ENCODE peak calls at places on chromosomes 4 and X, in ten cellular contexts. J is fibroblast of the aortic adventitia, P is tibial artery, H is BJ, Z is fibroblast of villous mesenchyme, F is kidney, M is stomach, U is AG04450, D is ascending aorta, Q is MM.1S. O is an unnamed sample.

GRCh38 chr4:186029731-186030421 is 39.1 kb upstream of the TLR3 start:
- DNase-seq in P (peak), M (peak), F (peak), Q (no peak), H (peak), D (peak), Z (no peak), J (peak), U (no peak), O (peak)

GRCh38 chr4:41874398-41874797 is 60.8 kb upstream of the TMEM33 start:
- DNase-seq in D (no peak), P (no peak), F (no peak), J (no peak), M (no peak), Z (no peak), U (no peak), Q (no peak), H (no peak), O (no peak)

GRCh38 chrX:38172596-38172995 is 48.1 kb downstream of the SRPX start:
- DNase-seq in Q (no peak), H (no peak), U (no peak), P (no peak), Z (no peak), J (no peak), M (no peak), F (no peak), D (no peak), O (no peak)

GRCh38 chr4:162865102-162865501 is 301.6 kb downstream of the NAF1 start:
- DNase-seq in U (no peak), J (no peak), P (no peak), Z (no peak), D (no peak), Q (no peak), H (no peak), F (no peak), M (no peak), O (no peak)

GRCh38 chr4:168917150-168917779 is 92.8 kb downstream of the CBR4 start:
- DNase-seq in F (no peak), Q (peak), P (no peak), H (no peak), D (no peak), J (peak), U (no peak), Z (peak), M (no peak), O (peak)

GRCh38 chrX:120668357-120668756 is 38.5 kb upstream of the C1GALT1C1 start:
- DNase-seq in F (no peak), J (no peak), Q (no peak), H (no peak), Z (no peak), D (no peak), U (no peak), P (no peak), M (no peak), O (no peak)

GRCh38 chr4:177128306-177128705 is 181.4 kb upstream of the NEIL3 start:
- DNase-seq in Z (peak), F (no peak), M (no peak), J (peak), Q (no peak), U (no peak), H (no peak), P (no peak), D (no peak), O (peak)

GRCh38 chr4:114400531-114400930 is 198.1 kb upstream of the UGT8 start:
- DNase-seq in P (no peak), Z (no peak), M (no peak), H (no peak), Q (no peak), J (no peak), F (no peak), D (no peak), U (no peak), O (no peak)

GRCh38 chr4:16685536-16685935 is 212.9 kb downstream of the LDB2 start:
- DNase-seq in J (peak), U (no peak), M (no peak), Q (no peak), P (no peak), Z (no peak), F (no peak), H (no peak), D (no peak), O (no peak)

GRCh38 chr4:2871466-2871865 is 27.8 kb downstream of the ADD1 start:
- DNase-seq in M (no peak), U (no peak), Z (no peak), J (no peak), Q (no peak), P (no peak), F (no peak), H (no peak), D (no peak), O (no peak)

GRCh38 chrX:52031371-52031770 is 37.6 kb downstream of the MAGED4B start:
- DNase-seq in Z (no peak), U (no peak), Q (no peak), D (no peak), J (no peak), P (no peak), F (no peak), H (no peak), M (no peak), O (no peak)

GRCh38 chr4:1551211-1551610 is 132.9 kb downstream of the FAM53A start:
- DNase-seq in U (no peak), J (no peak), H (no peak), Z (no peak), P (no peak), M (no peak), F (peak), Q (no peak), D (no peak), O (no peak)

GRCh38 chr4:17817027-17817426 is 6.2 kb downstream of the NCAPG start:
- DNase-seq in Z (peak), J (peak), P (no peak), F (no peak), H (peak), D (no peak), U (peak), M (no peak), Q (peak), O (peak)

GRCh38 chr4:36322921-36323354 is 41.5 kb downstream of the DTHD1 start:
- DNase-seq in Q (no peak), H (no peak), M (no peak), J (no peak), U (no peak), P (no peak), F (no peak), D (no peak), Z (no peak), O (no peak)
- TF ChIP-seq CTCF in Q (no peak), H (no peak), M (no peak), J (no peak), U (no peak), P (no peak), F (no peak), D (no peak), Z (no peak), O (no peak)

GRCh38 chrX:70970482-70970999 is 39.6 kb upstream of the SLC7A3 start:
- DNase-seq in J (peak), H (no peak), F (no peak), M (no peak), Z (peak), U (no peak), P (no peak), D (no peak), Q (peak), O (peak)
- H3K4me3 ChIP-seq in J (no peak), H (no peak), F (no peak), M (no peak), Z (no peak), U (no peak), P (no peak), D (no peak), Q (no peak), O (no peak)

GRCh38 chrX:136162827-136163427 is 15.6 kb downstream of the FHL1 start:
- DNase-seq in D (no peak), Q (peak), M (peak), J (peak), F (no peak), U (no peak), Z (peak), P (no peak), H (no peak), O (peak)
- TF ChIP-seq CTCF in D (peak), Q (peak), M (peak), J (peak), F (peak), U (peak), Z (peak), P (peak), H (peak), O (peak)

DNA sequence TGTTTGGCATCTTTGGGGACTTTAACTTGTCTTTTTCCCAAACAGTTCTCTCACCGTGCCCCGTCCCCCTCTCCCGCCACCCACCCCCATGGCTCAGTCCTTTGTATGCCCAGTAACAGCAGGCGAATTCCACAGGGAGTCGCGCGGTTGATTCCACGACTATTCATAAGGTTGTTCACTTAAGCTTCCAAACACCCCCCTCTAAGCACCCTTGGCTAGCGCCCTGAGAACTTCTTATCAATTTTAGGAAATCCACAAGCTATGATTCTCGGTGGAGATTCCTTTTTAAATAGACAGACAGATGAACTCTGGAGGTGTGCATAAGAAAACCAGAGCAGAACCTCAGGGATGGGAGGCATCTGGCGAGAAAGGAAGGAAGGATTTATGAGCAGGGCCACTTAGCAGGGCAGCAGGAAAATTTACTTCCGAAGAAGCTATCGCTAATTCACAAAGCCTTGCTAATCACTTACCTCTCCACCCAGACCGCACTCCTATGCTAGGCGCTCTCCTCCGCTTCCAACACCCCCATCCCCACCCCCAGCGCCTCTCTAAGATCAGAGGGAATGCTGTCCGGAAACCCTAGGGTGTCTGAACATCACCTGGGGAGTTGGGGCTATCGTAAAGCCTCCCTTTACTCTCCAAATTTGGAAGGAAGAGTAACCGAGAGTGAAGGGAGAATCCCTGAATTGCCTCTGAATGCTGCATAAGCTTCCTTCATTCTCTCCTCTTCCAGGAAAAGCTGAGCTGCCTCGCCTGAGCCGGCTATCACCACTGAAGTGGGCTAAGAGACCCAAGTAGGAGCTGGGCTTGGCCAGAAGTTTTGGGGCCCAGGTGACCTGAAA is 1.7 kb downstream of the UNC5C start:
- DNase-seq in P (no peak), U (no peak), H (no peak), Q (no peak), F (peak), J (no peak), M (no peak), D (no peak), Z (no peak), O (no peak)
- H3K4me3 ChIP-seq in P (peak), U (no peak), H (no peak), Q (no peak), F (peak), J (peak), M (peak), D (peak), Z (peak), O (peak)

DNA sequence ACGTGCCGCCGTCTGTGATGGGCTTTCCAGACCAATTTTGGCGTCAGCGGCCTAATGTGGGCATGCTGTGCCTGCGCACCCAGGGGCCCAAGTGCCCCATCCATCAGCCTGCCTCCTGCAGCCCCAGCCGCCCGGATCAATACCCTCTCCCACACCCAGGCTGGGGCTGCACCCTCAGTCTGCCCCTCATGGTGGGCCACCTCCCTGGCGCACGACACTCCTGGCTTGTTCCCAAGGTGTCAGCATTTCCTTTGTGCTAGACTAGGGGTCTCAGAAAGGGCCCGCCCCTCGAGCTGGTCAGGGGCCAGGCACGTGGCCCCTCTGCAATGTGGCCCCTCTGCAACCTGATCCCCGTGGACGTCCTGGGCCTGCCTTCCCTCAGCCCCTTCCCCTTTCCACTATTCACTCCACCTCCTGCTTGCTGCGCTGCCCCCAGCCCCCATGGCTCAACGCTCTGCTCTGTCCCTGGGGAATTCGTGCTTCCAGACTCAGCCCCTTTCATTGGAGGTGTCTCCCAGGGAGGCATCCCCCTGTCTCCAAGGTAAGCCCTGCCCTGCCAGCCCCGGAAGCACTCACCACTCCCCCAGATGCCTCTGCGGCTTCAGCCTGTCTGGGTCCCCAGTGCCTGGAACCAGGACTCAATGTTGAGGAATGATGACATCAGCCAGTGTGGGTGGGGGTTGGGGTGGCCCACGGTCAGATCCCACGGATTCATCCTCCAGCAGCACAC is 130.8 kb downstream of the HMX1 start:
- DNase-seq in Q (no peak), F (no peak), P (no peak), D (no peak), Z (no peak), H (no peak), J (no peak), U (no peak), M (peak), O (no peak)
- TF ChIP-seq CTCF in Q (no peak), F (no peak), P (no peak), D (no peak), Z (no peak), H (no peak), J (no peak), U (no peak), M (no peak), O (no peak)

DNA sequence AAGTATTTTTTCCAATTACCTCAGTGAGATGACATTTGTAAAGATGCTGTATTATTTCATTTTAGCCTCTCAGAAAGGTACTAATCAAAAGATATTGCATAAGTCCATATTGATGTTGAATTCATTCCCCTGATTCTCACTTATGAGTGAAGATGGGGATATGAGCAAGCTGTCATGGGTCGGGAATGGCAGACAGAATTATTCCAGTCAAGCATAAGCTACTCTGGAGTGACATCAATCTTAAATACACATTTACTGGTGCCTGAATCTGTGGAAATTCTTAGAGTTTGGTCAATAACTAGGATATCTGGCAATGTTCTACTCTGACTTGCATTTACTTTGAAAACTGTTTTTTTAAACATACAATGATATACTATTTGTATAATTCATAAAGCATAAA is 283.8 kb upstream of the PCDH7 start:
- DNase-seq in M (no peak), J (no peak), D (no peak), H (no peak), Q (no peak), Z (no peak), P (no peak), F (no peak), U (no peak), O (no peak)
- H3K4me3 ChIP-seq in M (no peak), J (no peak), D (no peak), H (no peak), Q (no peak), Z (no peak), P (no peak), F (no peak), U (no peak), O (no peak)

DNA sequence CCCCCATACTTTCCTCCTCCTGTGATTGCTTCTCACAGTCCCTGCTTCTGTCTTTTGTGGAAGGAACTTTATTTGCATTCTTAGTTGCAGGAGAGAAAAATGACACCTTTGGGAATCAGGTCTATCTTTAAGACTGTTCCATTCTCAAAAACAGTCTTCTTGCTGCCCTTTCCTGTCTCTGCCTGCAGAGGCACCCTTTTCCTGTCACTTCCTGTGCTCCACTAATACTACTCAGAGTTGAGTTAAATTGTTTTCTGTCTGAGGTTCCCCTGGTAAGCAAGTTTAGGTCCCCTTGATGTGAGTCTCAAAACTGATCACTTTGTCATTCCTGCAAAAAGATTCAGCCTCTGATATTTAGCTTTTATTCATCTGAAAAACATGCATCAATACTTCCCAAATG is 208.8 kb upstream of the CLNK start:
- DNase-seq in D (no peak), M (no peak), J (peak), Q (no peak), U (no peak), F (no peak), P (no peak), H (no peak), Z (no peak), O (no peak)
- TF ChIP-seq CTCF in D (no peak), M (no peak), J (peak), Q (peak), U (peak), F (peak), P (no peak), H (no peak), Z (no peak), O (peak)

O was measured in fibroblast of pulmonary artery.